ENCODE peak calls at places on chromosomes 13 and 19, in ten cellular contexts. D, B, C, J, L, S, V, Y, M and X are unnamed samples.

GRCh38 chr13:111216166-111216960 is 101.3 kb downstream of the ARHGEF7 start:
- DNase-seq in D (peak; percentile 44), B (peak; percentile 46), C (peak; percentile 30), J (peak; percentile 47), L (no peak), S (no peak), V (peak; percentile 76), Y (peak; percentile 73), M (no peak), X (peak; percentile 56)

GRCh38 chr13:25249001-25249543 is 38.2 kb downstream of the MTMR6 start:
- DNase-seq in D (no peak), B (no peak), C (no peak), J (no peak), L (no peak), S (peak; percentile 36), V (no peak), Y (peak; percentile 61), M (no peak), X (no peak)

GRCh38 chr19:15175609-15176008 is 25.2 kb downstream of the NOTCH3 start:
- DNase-seq in D (no peak), B (no peak), C (no peak), J (no peak), L (no peak), S (no peak), V (peak; percentile 25), Y (no peak), M (no peak), X (no peak)

GRCh38 chr19:14162871-14163297 is 26.5 kb upstream of the ASF1B start:
- DNase-seq in D (no peak), B (no peak), C (no peak), J (no peak), L (no peak), S (no peak), V (peak; percentile 70), Y (no peak), M (no peak), X (no peak)

GRCh38 chr19:2574478-2574931 is 98.6 kb downstream of the GADD45B start:
- DNase-seq in D (no peak), B (no peak), C (no peak), J (no peak), L (no peak), S (no peak), V (no peak), Y (no peak), M (no peak), X (no peak)

GRCh38 chr19:7847664-7848063 is 17.6 kb downstream of the EVI5L start:
- DNase-seq in D (no peak), B (no peak), C (no peak), J (no peak), L (peak; percentile 41), S (no peak), V (peak; percentile 58), Y (no peak), M (no peak), X (no peak)

GRCh38 chr19:16569609-16570320 is 2.5 kb downstream of the SLC35E1 start:
- DNase-seq in D (no peak), B (no peak), C (no peak), J (no peak), L (no peak), S (no peak), V (no peak), Y (peak; percentile 32), M (no peak), X (no peak)

GRCh38 chr13:95624020-95624419 is 20.5 kb downstream of the DZIP1 start:
- DNase-seq in D (peak; percentile 18), B (peak; percentile 35), C (no peak), J (no peak), L (no peak), S (no peak), V (no peak), Y (peak; percentile 82), M (no peak), X (no peak)

GRCh38 chr19:38649305-38650179 is 2.1 kb downstream of the ACTN4 start:
- DNase-seq in D (no peak), B (no peak), C (no peak), J (peak; percentile 79), L (peak; percentile 59), S (no peak), V (peak; percentile 85), Y (no peak), M (peak; percentile 54), X (no peak)

GRCh38 chr13:114044486-114044885 is 70.6 kb upstream of the C13orf46 start:
- DNase-seq in D (no peak), B (no peak), C (no peak), J (no peak), L (peak; percentile 66), S (no peak), V (no peak), Y (no peak), M (no peak), X (peak; percentile 41)

GRCh38 chr19:10404888-10405808 is 1.8 kb upstream of the CDC37 start:
- DNase-seq in D (peak; percentile 63), B (peak; percentile 61), C (no peak), J (no peak), L (peak; percentile 63), S (no peak), V (peak; percentile 84), Y (no peak), M (no peak), X (no peak)

GRCh38 chr13:73325351-73326214 is 266.8 kb downstream of the KLF5 start:
- DNase-seq in D (no peak), B (no peak), C (no peak), J (no peak), L (no peak), S (no peak), V (no peak), Y (no peak), M (no peak), X (no peak)

GRCh38 chr13:74210693-74211393 is 76.6 kb upstream of the KLF12 start:
- DNase-seq in D (no peak), B (no peak), C (no peak), J (no peak), L (no peak), S (peak; percentile 98), V (peak; percentile 87), Y (no peak), M (no peak), X (no peak)

GRCh38 chr19:33459691-33460090 is 61.9 kb downstream of the PEPD start:
- DNase-seq in D (no peak), B (no peak), C (no peak), J (no peak), L (no peak), S (no peak), V (peak; percentile 37), Y (no peak), M (no peak), X (no peak)

GRCh38 chr13:41621716-41622508 is 164.6 kb downstream of the RGCC start:
- DNase-seq in D (no peak), B (no peak), C (no peak), J (no peak), L (no peak), S (peak; percentile 73), V (no peak), Y (peak; percentile 37), M (no peak), X (no peak)

GRCh38 chr13:99275093-99275469 is 16.9 kb upstream of the GPR18 start:
- DNase-seq in D (no peak), B (peak; percentile 55), C (no peak), J (no peak), L (no peak), S (peak; percentile 69), V (peak; percentile 72), Y (no peak), M (no peak), X (no peak)

GRCh38 chr13:51803018-51803417 is 945 bp downstream of the DHRS12 start:
- DNase-seq in D (no peak), B (no peak), C (no peak), J (no peak), L (peak; percentile 62), S (no peak), V (peak; percentile 56), Y (peak; percentile 74), M (no peak), X (no peak)

GRCh38 chr13:39578821-39579291 is 24.1 kb downstream of the LHFPL6 start:
- DNase-seq in D (no peak), B (no peak), C (no peak), J (no peak), L (no peak), S (no peak), V (no peak), Y (no peak), M (no peak), X (no peak)

GRCh38 chr19:18915639-18916038 is 3.5 kb downstream of the COPE start:
- DNase-seq in D (peak; percentile 36), B (peak; percentile 51), C (peak; percentile 18), J (no peak), L (no peak), S (no peak), V (peak; percentile 95), Y (peak; percentile 75), M (no peak), X (no peak)